ENCODE peak calls at places on chromosomes 2 and 18, in four cellular contexts. One of them, this sample, is unnamed.

GRCh38 chr18:63708650-63709049 is 5.9 kb downstream of the SERPINB11 start:
- DNase-seq in K562: no peak
- DNase-seq in SK-N-SH: no peak
- DNase-seq in stomach: no peak
- DNase-seq in this sample: no peak

GRCh38 chr2:65366595-65367125 is 65.7 kb downstream of the SPRED2 start:
- DNase-seq in K562: peak
- DNase-seq in SK-N-SH: no peak
- DNase-seq in stomach: no peak
- DNase-seq in this sample: peak

GRCh38 chr2:105274046-105274445 is 32.5 kb downstream of the GPR45 start:
- DNase-seq in K562: no peak
- DNase-seq in SK-N-SH: no peak
- DNase-seq in stomach: no peak
- DNase-seq in this sample: no peak

GRCh38 chr2:132651115-132652099 is 18.6 kb downstream of the LYPD1 start:
- DNase-seq in K562: peak
- DNase-seq in SK-N-SH: peak
- DNase-seq in stomach: no peak
- DNase-seq in this sample: no peak

GRCh38 chr2:126614529-126615279 is 41.3 kb upstream of the GYPC start:
- DNase-seq in K562: no peak
- DNase-seq in SK-N-SH: no peak
- DNase-seq in stomach: no peak
- DNase-seq in this sample: no peak

GRCh38 chr18:79401494-79402208 is 5.9 kb downstream of the NFATC1 start:
- DNase-seq in K562: no peak
- DNase-seq in SK-N-SH: no peak
- DNase-seq in stomach: no peak
- DNase-seq in this sample: no peak

GRCh38 chr18:4125246-4125938 is 329.7 kb downstream of the DLGAP1 start:
- DNase-seq in K562: no peak
- DNase-seq in SK-N-SH: no peak
- DNase-seq in stomach: no peak
- DNase-seq in this sample: no peak

GRCh38 chr18:39841133-39842041 is 2113.6 kb upstream of the PIK3C3 start:
- DNase-seq in K562: no peak
- DNase-seq in SK-N-SH: peak
- DNase-seq in stomach: peak
- DNase-seq in this sample: no peak

GRCh38 chr2:199160081-199160480 is 297.7 kb downstream of the SATB2 start:
- DNase-seq in K562: no peak
- DNase-seq in SK-N-SH: no peak
- DNase-seq in stomach: no peak
- DNase-seq in this sample: no peak

GRCh38 chr2:143901185-143901842 is 618.6 kb downstream of the ZEB2 start:
- DNase-seq in K562: no peak
- DNase-seq in SK-N-SH: no peak
- DNase-seq in stomach: no peak
- DNase-seq in this sample: no peak

GRCh38 chr2:71779306-71779855 is 326.0 kb downstream of the DYSF start:
- DNase-seq in K562: no peak
- DNase-seq in SK-N-SH: no peak
- DNase-seq in stomach: no peak
- DNase-seq in this sample: peak

DNA sequence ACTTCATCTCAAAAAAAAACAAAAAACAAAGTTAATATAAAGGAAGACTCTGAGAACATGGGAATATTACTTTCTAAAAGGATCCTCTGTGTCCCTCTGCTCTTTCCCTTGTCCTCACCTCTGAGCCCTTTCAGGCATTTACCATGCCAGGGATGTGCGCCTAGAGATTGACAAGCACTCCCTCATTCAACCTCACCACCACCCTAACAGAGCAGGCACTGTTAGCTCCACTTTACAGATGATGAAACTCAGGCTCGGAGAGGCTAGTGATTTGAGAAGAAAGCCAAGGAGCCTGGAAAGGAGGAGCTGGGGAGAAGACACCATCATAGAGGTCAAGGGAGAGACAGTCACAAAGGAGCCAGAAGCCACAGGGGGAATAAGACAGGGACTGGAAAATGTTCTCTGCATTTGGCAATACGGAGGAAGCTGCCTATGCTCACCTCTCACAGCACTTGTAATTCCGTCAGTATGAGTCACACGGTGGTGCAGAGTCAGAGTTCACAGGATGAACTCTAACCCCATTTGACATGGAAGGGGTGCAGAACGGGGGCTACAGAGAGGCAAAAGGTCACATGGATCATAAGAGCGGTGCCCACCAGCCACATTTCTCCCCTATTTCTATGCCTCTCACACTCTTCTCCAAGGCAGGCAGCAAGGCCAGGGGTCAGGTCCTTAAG is 101.8 kb upstream of the NFU1 start:
- DNase-seq in K562: no peak
- DNase-seq in SK-N-SH: no peak
- DNase-seq in stomach: no peak
- DNase-seq in this sample: no peak
- TF ChIP-seq EP300 in K562: no peak
- TF ChIP-seq EP300 in SK-N-SH: no peak
- TF ChIP-seq EP300 in stomach: no peak
- TF ChIP-seq EP300 in this sample: no peak

GRCh38 chr2:3224681-3225080 is 152.9 kb downstream of the EIPR1 start:
- DNase-seq in K562: no peak
- DNase-seq in SK-N-SH: no peak
- DNase-seq in stomach: no peak
- DNase-seq in this sample: no peak

GRCh38 chr2:3219536-3219935 is 158.1 kb downstream of the EIPR1 start:
- DNase-seq in K562: no peak
- DNase-seq in SK-N-SH: no peak
- DNase-seq in stomach: no peak
- DNase-seq in this sample: no peak

GRCh38 chr2:3222636-3223035 is 155.0 kb downstream of the EIPR1 start:
- DNase-seq in K562: no peak
- DNase-seq in SK-N-SH: no peak
- DNase-seq in stomach: no peak
- DNase-seq in this sample: no peak

GRCh38 chr2:3217646-3218045 is 160.0 kb downstream of the EIPR1 start:
- DNase-seq in K562: no peak
- DNase-seq in SK-N-SH: no peak
- DNase-seq in stomach: no peak
- DNase-seq in this sample: no peak

DNA sequence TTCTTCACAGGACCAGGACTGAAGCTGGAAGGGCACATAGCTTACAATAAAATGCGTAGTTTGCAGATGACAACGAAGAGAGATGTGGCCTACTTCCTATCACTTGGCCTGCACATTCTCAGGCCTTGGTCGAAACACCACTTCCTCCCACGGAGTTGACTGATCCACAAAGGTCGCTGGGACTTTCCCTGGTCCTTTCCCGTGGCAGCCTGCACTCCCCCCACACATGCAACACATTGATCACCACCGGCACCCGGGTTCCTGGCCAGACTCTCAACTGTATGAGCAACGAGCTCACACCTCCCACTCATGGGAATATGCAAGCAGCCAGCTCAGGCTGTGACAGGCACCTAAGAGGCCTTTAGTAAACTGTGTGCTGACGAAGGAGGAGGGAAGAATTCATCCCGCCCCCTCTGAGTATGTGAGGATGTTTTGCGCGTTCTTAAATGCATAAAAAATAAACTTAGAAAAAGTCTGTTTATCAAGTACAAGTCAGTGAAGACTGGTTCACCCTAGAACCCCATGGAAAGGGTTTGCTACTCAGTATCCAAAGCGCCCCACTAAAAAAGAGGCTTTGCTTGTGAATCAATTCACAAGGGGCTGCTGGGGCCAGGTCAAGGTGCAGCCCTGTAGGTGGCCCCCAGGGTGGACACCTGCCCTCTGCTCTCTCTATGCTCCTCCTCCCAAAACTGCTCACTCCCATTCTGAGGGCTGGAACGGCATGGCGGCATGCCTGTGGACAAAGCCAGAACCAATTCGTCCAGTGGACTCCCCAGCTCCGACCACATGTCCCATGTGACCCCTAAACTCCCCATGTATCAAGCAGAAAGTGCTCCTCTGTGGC is 154.3 kb downstream of the EIPR1 start:
- DNase-seq in K562: no peak
- DNase-seq in SK-N-SH: no peak
- DNase-seq in stomach: no peak
- DNase-seq in this sample: no peak
- TF ChIP-seq CTCF in K562: no peak
- TF ChIP-seq CTCF in SK-N-SH: no peak
- TF ChIP-seq CTCF in stomach: no peak
- TF ChIP-seq CTCF in this sample: no peak

GRCh38 chr18:2958819-2959298 is 54.1 kb downstream of the LPIN2 start:
- DNase-seq in K562: no peak
- DNase-seq in SK-N-SH: peak
- DNase-seq in stomach: no peak
- DNase-seq in this sample: no peak
- TF ChIP-seq EP300 in K562: no peak
- TF ChIP-seq EP300 in SK-N-SH: no peak
- TF ChIP-seq EP300 in stomach: no peak
- TF ChIP-seq EP300 in this sample: no peak

DNA sequence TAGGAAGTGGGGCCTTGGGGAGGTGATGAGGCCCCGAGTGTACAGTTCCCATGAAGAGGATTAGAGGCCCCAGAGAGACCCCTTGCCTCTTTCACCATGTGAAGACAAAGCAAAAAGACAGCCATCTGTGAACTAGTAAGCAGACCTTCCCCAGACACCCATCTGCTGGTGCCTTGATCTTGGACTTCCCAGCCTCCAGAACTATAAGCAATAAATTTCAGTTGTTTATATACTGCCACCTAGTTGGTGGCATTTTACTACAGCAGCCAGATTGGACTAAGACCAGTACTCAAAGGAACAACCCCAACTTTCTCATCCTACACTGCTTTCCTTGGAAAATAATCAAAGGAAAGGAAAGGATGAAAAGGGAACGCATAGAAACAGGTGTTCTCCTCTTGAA is 27.9 kb upstream of the CREG2 start:
- DNase-seq in K562: no peak
- DNase-seq in SK-N-SH: no peak
- DNase-seq in stomach: no peak
- DNase-seq in this sample: no peak
- TF ChIP-seq CTCF in K562: no peak
- TF ChIP-seq CTCF in SK-N-SH: no peak
- TF ChIP-seq CTCF in stomach: no peak
- TF ChIP-seq CTCF in this sample: no peak

GRCh38 chr2:164146478-164146877 is 410.7 kb upstream of the FIGN start:
- DNase-seq in K562: no peak
- DNase-seq in SK-N-SH: no peak
- DNase-seq in stomach: no peak
- DNase-seq in this sample: no peak
- TF ChIP-seq EP300 in K562: no peak
- TF ChIP-seq EP300 in SK-N-SH: no peak
- TF ChIP-seq EP300 in stomach: no peak
- TF ChIP-seq EP300 in this sample: no peak

DNA sequence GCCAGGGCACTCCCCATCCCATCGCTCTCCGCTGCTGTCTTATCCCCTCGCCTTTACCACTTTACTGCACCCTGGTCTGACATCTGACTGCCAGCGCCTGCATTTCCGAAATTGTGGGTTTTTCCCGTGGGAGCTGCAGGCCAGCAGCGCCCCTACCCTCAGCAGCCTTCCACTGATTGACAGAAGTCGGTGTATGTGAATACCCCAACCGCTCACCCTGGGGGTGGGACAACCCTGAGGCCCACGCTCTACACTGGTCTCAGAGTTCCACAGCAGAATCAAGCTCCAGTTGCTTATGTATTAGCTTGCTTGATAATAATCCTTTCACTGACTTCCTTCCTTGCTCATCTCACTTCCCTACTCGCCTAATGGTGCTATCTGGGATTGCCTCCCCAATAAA is 62.0 kb downstream of the POLE4 start:
- DNase-seq in K562: no peak
- DNase-seq in SK-N-SH: no peak
- DNase-seq in stomach: no peak
- DNase-seq in this sample: peak
- TF ChIP-seq CTCF in K562: no peak
- TF ChIP-seq CTCF in SK-N-SH: no peak
- TF ChIP-seq CTCF in stomach: no peak
- TF ChIP-seq CTCF in this sample: no peak